ENCODE peak calls at places on chromosomes 3 and 15, in four cellular contexts. N is A549, U is GM12878, I is HepG2. O is an unnamed sample.

GRCh38 chr3:150544040-150544439 is 2.3 kb downstream of the SERP1 start:
- DNase-seq in N (no peak), U (no peak), I (no peak), O (no peak)

GRCh38 chr3:108590443-108590842 is 921 bp downstream of the DZIP3 start:
- DNase-seq in N (no peak), U (no peak), I (peak), O (peak)

GRCh38 chr3:172307143-172307560 is 141.1 kb downstream of the GHSR start:
- DNase-seq in N (peak), U (no peak), I (no peak), O (no peak)

GRCh38 chr3:4596596-4596995 is 103.4 kb downstream of the ITPR1 start:
- DNase-seq in N (no peak), U (no peak), I (no peak), O (no peak)

GRCh38 chr3:39318311-39318710 is 11.2 kb upstream of the CCR8 start:
- DNase-seq in N (no peak), U (no peak), I (no peak), O (no peak)

GRCh38 chr15:25863067-25863967 is at the start of gene ATP10A:
- DNase-seq in N (no peak), U (no peak), I (no peak), O (no peak)

GRCh38 chr15:92120082-92120481 is 266.6 kb downstream of the SLCO3A1 start:
- DNase-seq in N (no peak), U (no peak), I (no peak), O (no peak)

GRCh38 chr15:92506506-92506905 is 112.8 kb downstream of the ST8SIA2 start:
- DNase-seq in N (no peak), U (no peak), I (no peak), O (no peak)

GRCh38 chr3:112489674-112490479 is 9.4 kb downstream of the BTLA start:
- DNase-seq in N (no peak), U (peak), I (no peak), O (no peak)

GRCh38 chr15:100468265-100468664 is 60.5 kb downstream of the CERS3 start:
- DNase-seq in N (no peak), U (no peak), I (no peak), O (no peak)

GRCh38 chr3:13200951-13201350 is 127.7 kb upstream of the IQSEC1 start:
- DNase-seq in N (no peak), U (no peak), I (peak), O (peak)

GRCh38 chr3:178646205-178646604 is 110.0 kb downstream of the KCNMB2 start:
- DNase-seq in N (no peak), U (no peak), I (no peak), O (no peak)

GRCh38 chr3:15051531-15051930 is 13.6 kb downstream of the MRPS25 start:
- DNase-seq in N (peak), U (no peak), I (peak), O (peak)

GRCh38 chr15:62369454-62369853 is 204.4 kb upstream of the C2CD4B start:
- DNase-seq in N (no peak), U (no peak), I (no peak), O (peak)

GRCh38 chr15:28944286-28944685 is 58.5 kb downstream of the APBA2 start:
- DNase-seq in N (no peak), U (no peak), I (no peak), O (no peak)

GRCh38 chr15:35936284-35936683 is 390.3 kb upstream of the DPH6 start:
- DNase-seq in N (no peak), U (no peak), I (no peak), O (no peak)

GRCh38 chr3:26345613-26346012 is 277.0 kb upstream of the LRRC3B start:
- DNase-seq in N (no peak), U (no peak), I (no peak), O (no peak)

GRCh38 chr15:40398413-40398873 is 7.2 kb upstream of the IVD start:
- DNase-seq in N (no peak), U (peak), I (no peak), O (peak)

GRCh38 chr15:90266061-90266431 is 574 bp downstream of the NGRN start:
- DNase-seq in N (peak), U (no peak), I (no peak), O (peak)

GRCh38 chr3:27200721-27201434 is 168.3 kb downstream of the NEK10 start:
- DNase-seq in N (no peak), U (no peak), I (no peak), O (peak)

GRCh38 chr3:129107793-129108192 is 13.8 kb downstream of the RAB43 start:
- DNase-seq in N (no peak), U (no peak), I (no peak), O (no peak)

GRCh38 chr3:14685204-14685603 is 10.3 kb downstream of the C3orf20 start:
- DNase-seq in N (no peak), U (no peak), I (no peak), O (peak)

GRCh38 chr3:154151969-154152368 is 30.8 kb downstream of the ARHGEF26 start:
- DNase-seq in N (no peak), U (no peak), I (no peak), O (no peak)

GRCh38 chr3:129441782-129442181 is 1.8 kb downstream of the IFT122 start:
- DNase-seq in N (no peak), U (no peak), I (no peak), O (peak)

GRCh38 chr3:170802164-170803151 is 67.5 kb downstream of the RPL22L1 start:
- DNase-seq in N (no peak), U (no peak), I (no peak), O (no peak)
- TF ChIP-seq MYC in N (no peak), U (no peak), I (no peak), O (no peak)

DNA sequence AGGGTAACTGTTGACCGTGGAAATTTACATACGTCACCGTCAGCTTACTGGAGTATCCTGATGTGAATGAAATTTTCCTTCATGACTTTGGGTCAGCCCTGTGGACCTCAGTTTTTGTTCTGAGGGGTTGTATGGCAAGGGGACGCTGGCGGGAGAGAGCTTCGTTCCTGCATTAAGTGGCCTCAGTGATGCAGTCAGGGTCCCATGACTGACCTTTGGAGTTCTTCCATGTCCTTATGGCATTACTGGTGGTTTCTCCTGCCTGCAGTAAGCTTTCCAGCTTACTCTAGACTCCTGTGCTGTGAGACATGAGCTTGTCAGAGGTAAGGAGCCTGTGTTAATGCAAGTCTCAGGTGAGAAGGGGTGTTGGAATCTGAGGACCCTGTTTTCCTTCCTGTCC is 1.8 kb downstream of the CD276 start:
- DNase-seq in N (no peak), U (no peak), I (no peak), O (no peak)
- TF ChIP-seq MYC in N (no peak), U (no peak), I (no peak), O (no peak)

GRCh38 chr3:65174713-65175112 is 486.9 kb upstream of the ADAMTS9 start:
- DNase-seq in N (no peak), U (no peak), I (no peak), O (no peak)

GRCh38 chr3:65166531-65166930 is 478.7 kb upstream of the ADAMTS9 start:
- DNase-seq in N (no peak), U (no peak), I (no peak), O (no peak)

GRCh38 chr3:65168547-65168946 is 480.7 kb upstream of the ADAMTS9 start:
- DNase-seq in N (no peak), U (no peak), I (no peak), O (no peak)

GRCh38 chr3:65173841-65174240 is 486.0 kb upstream of the ADAMTS9 start:
- DNase-seq in N (no peak), U (no peak), I (no peak), O (no peak)

DNA sequence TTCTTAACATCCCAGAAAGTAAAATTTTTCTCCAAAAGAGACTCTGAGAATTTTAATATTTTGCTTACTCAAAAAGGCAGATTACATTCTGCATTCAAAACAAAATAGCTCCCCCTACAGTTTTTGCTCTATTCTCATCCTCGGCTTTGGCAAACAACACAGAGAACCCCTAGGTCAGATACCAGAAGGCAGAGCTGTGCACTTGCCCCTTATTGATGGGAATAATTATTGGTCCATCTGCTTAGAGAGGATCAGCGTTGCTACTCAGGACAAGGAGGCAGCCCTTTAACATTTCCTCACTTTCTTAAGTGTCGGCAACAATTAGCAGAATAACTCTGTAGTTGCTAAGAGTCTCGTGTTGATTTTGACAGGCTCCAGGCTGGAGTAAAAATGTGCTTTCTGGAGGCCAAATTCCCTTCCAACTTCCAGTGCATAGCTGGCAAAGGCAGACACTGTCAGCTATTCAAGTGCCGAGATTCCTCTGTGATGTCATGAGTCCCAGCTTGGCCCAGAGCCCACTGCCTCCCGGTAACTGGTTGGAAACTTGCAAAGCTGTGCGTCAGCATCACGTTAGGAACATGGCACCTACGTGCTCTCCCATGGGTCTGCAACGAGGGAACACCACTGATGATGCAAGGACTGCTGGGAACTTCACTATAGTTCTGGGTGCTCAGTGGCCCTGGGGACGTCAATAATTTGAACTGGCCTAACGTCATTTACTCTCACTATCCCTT is 482.7 kb upstream of the ADAMTS9 start:
- DNase-seq in N (no peak), U (no peak), I (no peak), O (peak)
- TF ChIP-seq MYC in N (no peak), U (no peak), I (no peak), O (no peak)

GRCh38 chr15:81073796-81074195 is 60.3 kb upstream of the CFAP161 start:
- DNase-seq in N (no peak), U (no peak), I (no peak), O (no peak)

GRCh38 chr15:81075272-81075671 is 58.8 kb upstream of the CFAP161 start:
- DNase-seq in N (no peak), U (no peak), I (no peak), O (no peak)

GRCh38 chr15:81071705-81072104 is 62.4 kb upstream of the CFAP161 start:
- DNase-seq in N (no peak), U (no peak), I (no peak), O (no peak)

GRCh38 chr15:81072551-81072950 is 61.5 kb upstream of the CFAP161 start:
- DNase-seq in N (no peak), U (no peak), I (no peak), O (no peak)

DNA sequence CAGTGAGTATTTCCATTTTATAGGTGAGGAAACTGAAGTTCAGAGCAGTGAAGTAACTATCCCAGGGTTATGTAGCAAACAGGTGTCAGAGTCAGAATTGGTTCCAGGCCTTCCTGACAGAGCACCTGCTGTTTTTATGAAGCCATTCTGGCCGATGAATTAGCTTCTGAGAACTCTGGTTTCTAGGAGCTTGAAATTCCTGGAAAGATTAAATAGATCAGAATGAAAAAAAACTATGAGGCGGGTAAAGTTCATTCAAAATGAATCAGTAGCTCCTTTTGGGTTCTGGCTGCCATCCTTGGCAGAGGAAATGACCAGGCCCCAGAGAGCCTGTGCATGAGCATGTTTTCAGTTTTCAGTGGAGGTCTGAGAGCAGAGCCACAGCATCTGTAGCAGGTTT is 59.3 kb upstream of the CFAP161 start:
- DNase-seq in N (no peak), U (no peak), I (no peak), O (no peak)
- TF ChIP-seq MYC in N (no peak), U (no peak), I (no peak), O (no peak)

GRCh38 chr3:45826908-45827307 is 15.0 kb downstream of the LZTFL1 start:
- DNase-seq in N (no peak), U (no peak), I (no peak), O (no peak)
- TF ChIP-seq MYC in N (no peak), U (no peak), I (no peak), O (no peak)

DNA sequence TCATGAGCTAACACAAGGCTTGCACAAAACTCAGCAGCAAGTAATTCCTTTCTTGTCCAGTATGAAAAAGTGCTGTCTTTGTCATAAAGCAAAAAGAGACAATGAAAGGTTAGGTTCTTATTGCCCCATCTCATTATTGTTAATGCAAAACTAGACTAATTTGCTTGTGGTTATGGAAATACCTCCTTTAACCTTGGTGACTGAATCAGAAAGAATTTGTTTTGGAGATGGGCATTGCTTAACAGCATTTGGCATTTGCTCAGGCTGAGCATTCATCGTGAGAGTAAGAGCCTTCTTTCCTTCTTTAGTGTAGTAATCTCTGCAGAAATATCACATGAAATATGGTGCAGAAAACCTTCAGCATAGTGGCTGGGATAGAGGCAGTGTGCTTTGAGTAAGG is 103.1 kb downstream of the CNTN6 start:
- DNase-seq in N (no peak), U (no peak), I (no peak), O (no peak)
- TF ChIP-seq MYC in N (no peak), U (no peak), I (no peak), O (no peak)

GRCh38 chr15:95857758-95858157 is 472.7 kb upstream of the NR2F2 start:
- DNase-seq in N (no peak), U (no peak), I (no peak), O (no peak)
- TF ChIP-seq MYC in N (no peak), U (no peak), I (no peak), O (no peak)

GRCh38 chr3:105527538-105527937 is 160.8 kb downstream of the ALCAM start:
- DNase-seq in N (no peak), U (no peak), I (no peak), O (no peak)
- TF ChIP-seq MYC in N (no peak), U (no peak), I (no peak), O (no peak)

DNA sequence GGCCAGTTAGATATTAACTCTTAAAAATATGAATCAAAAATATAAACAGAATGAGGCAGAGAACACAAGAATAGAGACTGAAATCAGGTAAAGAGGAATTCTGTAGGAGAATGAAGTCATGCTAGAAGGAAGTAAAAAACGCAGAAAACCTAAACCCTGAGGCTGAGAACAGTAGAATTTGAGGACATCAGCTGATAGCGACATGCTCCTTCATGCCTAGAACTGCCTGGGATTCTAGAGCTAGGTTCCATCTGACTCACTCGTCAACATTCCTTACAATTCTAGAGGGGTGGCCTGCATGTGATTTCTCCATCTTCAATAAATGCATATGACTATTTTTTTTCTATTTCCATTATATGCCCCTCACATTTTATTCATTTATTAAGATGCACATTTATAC is 343.0 kb downstream of the ROBO1 start:
- DNase-seq in N (no peak), U (no peak), I (no peak), O (no peak)
- TF ChIP-seq MYC in N (no peak), U (no peak), I (no peak), O (no peak)

DNA sequence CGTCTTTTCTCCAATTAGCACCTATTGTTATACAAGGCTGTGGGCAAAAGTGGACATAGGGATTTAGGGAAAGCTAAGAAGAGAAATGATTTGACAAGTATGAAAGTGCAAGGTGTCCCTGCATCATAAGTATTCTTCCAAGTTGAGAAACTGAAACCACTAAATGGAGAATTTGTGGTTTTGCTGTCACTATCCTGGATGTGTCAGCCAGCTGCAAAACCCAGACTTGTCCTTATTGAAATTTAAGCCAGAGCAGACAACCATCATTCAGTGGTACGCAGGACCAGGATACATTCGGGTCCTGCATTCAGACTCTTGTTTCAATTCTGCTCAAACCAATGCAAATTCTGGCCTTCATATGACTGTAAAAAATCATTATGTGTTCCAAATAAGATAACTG is 384.8 kb upstream of the TGFBR2 start:
- DNase-seq in N (no peak), U (no peak), I (no peak), O (peak)
- TF ChIP-seq MYC in N (no peak), U (no peak), I (no peak), O (no peak)

O was measured in NB4.